ENCODE peak calls at places on chromosomes 11 and 22, in ten cellular contexts. Q is astrocyte of the spinal cord; F is stimulated activated naive B cell treated with anti-CD40 and anti-IgM and Interleukin-4, amounts not matched to agents 10 μg/mL and 1 μg/mL and 100 μg/mL, for 72 hours; B is anterior cingulate cortex; L is AG10803; I is NCI-H1092; E is RPMI8226; O is AG09319; D is fibroblast of villous mesenchyme; C is HCT116. N is an unnamed sample.

GRCh38 chr11:1227551-1228182 is 4.8 kb downstream of the MUC5B start:
- DNase-seq in Q (no peak), C (no peak), B (no peak), L (no peak), F (no peak), D (no peak), E (no peak), I (no peak), O (no peak), N (no peak)

GRCh38 chr11:134151083-134151747 is 72.6 kb downstream of the NCAPD3 start:
- DNase-seq in C (no peak), Q (no peak), B (no peak), F (no peak), D (no peak), I (no peak), L (no peak), O (no peak), E (no peak), N (no peak)

GRCh38 chr11:2387266-2387982 is 10.3 kb downstream of the CD81 start:
- DNase-seq in Q (peak; percentile 58), I (no peak), F (no peak), D (peak; percentile 51), L (peak; percentile 53), B (no peak), O (no peak), E (no peak), C (no peak), N (peak; percentile 53)

GRCh38 chr11:1507381-1508140 is 21.0 kb upstream of the MOB2 start:
- DNase-seq in E (no peak), Q (no peak), C (no peak), I (no peak), D (no peak), F (no peak), O (no peak), L (no peak), B (no peak), N (no peak)

GRCh38 chr22:31491218-31491962 is 1.7 kb upstream of the EIF4ENIF1 start:
- DNase-seq in Q (no peak), E (no peak), B (no peak), C (no peak), L (no peak), F (no peak), O (no peak), D (no peak), I (no peak), N (no peak)

GRCh38 chr11:76990628-76991027 is 43.6 kb upstream of the B3GNT6 start:
- DNase-seq in C (no peak), F (no peak), Q (no peak), B (no peak), O (no peak), E (no peak), D (no peak), L (no peak), I (no peak), N (no peak)

GRCh38 chr22:37016134-37016910 is 2.9 kb downstream of the TST start:
- DNase-seq in B (no peak), C (no peak), F (no peak), L (no peak), Q (no peak), E (no peak), I (no peak), O (no peak), D (peak; percentile 68), N (no peak)

GRCh38 chr22:49203091-49203862 is 624.4 kb downstream of the BRD1 start:
- DNase-seq in I (no peak), L (no peak), B (no peak), F (no peak), E (no peak), C (no peak), Q (no peak), D (no peak), O (no peak), N (no peak)

GRCh38 chr11:75240381-75241035 is at the start of gene TPBGL:
- DNase-seq in O (no peak), Q (no peak), B (no peak), L (no peak), F (no peak), I (no peak), C (no peak), D (no peak), E (no peak), N (peak; percentile 55)

GRCh38 chr11:1875093-1875785 is 16.5 kb downstream of the PRR33 start:
- DNase-seq in E (no peak), D (no peak), B (no peak), O (no peak), C (no peak), I (peak; percentile 17), F (no peak), Q (no peak), L (no peak), N (no peak)

GRCh38 chr22:19942071-19942885 is 660 bp upstream of the TXNRD2 start:
- DNase-seq in C (no peak), L (peak; percentile 80), D (peak; percentile 69), I (no peak), E (no peak), O (no peak), F (peak; percentile 32), Q (peak; percentile 81), B (no peak), N (no peak)

GRCh38 chr11:77027275-77027674 is 6.9 kb upstream of the B3GNT6 start:
- DNase-seq in I (no peak), L (peak; percentile 75), D (no peak), E (no peak), Q (peak; percentile 51), F (no peak), C (no peak), O (no peak), B (no peak), N (no peak)

GRCh38 chr11:37264060-37264459 is 666.0 kb upstream of the RAG2 start:
- DNase-seq in D (no peak), E (no peak), B (no peak), O (no peak), F (no peak), Q (no peak), C (no peak), I (no peak), L (no peak), N (no peak)

GRCh38 chr22:42862045-42862734 is 5.1 kb upstream of the ARFGAP3 start:
- DNase-seq in F (no peak), B (no peak), C (no peak), L (peak; percentile 25), I (no peak), E (no peak), D (peak; percentile 76), Q (peak; percentile 76), O (no peak), N (no peak)

GRCh38 chr22:22207845-22208564 is 36.6 kb upstream of the VPREB1 start:
- DNase-seq in E (peak; percentile 70), D (peak; percentile 70), O (peak; percentile 31), F (peak; percentile 79), B (no peak), C (peak; percentile 69), L (peak; percentile 49), Q (peak; percentile 69), I (peak; percentile 82), N (no peak)

GRCh38 chr11:131884461-131885073 is 514.2 kb downstream of the NTM start:
- DNase-seq in I (no peak), L (no peak), B (no peak), O (no peak), Q (no peak), F (no peak), D (peak; percentile 16), E (no peak), C (no peak), N (no peak)

GRCh38 chr22:23147632-23148387 is 2.5 kb downstream of the RAB36 start:
- DNase-seq in Q (peak; percentile 39), I (no peak), D (peak; percentile 83), E (no peak), C (no peak), F (no peak), O (no peak), B (no peak), L (peak; percentile 31), N (no peak)

GRCh38 chr11:33507967-33508366 is 192.7 kb downstream of the C11orf91 start:
- DNase-seq in D (peak; percentile 74), F (no peak), E (no peak), Q (no peak), C (peak; percentile 6), O (no peak), I (no peak), L (peak; percentile 55), B (no peak), N (peak; percentile 17)

GRCh38 chr11:17543574-17544180 is 539 bp downstream of the USH1C start:
- DNase-seq in D (no peak), B (no peak), I (no peak), E (no peak), O (no peak), F (no peak), Q (no peak), L (no peak), C (no peak), N (no peak)

GRCh38 chr11:19193916-19194315 is 7.9 kb downstream of the CSRP3 start:
- DNase-seq in E (no peak), Q (no peak), D (no peak), I (no peak), B (no peak), O (no peak), C (no peak), F (no peak), L (no peak), N (no peak)

GRCh38 chr11:43681543-43681942 is 1.0 kb downstream of the HSD17B12 start:
- DNase-seq in F (no peak), I (no peak), E (no peak), O (no peak), L (peak; percentile 24), C (no peak), B (no peak), D (peak; percentile 38), Q (peak; percentile 44), N (no peak)

GRCh38 chr11:45091563-45092392 is 54.7 kb upstream of the PRDM11 start:
- DNase-seq in F (no peak), D (peak; percentile 18), C (no peak), O (no peak), L (peak; percentile 77), E (no peak), B (no peak), I (no peak), Q (no peak), N (no peak)

GRCh38 chr22:21041937-21042336 is 3.8 kb upstream of the LRRC74B start:
- DNase-seq in E (no peak), O (no peak), Q (peak; percentile 65), C (no peak), D (peak; percentile 19), F (no peak), B (no peak), I (no peak), L (peak; percentile 35), N (no peak)

GRCh38 chr11:115676768-115677167 is 172.6 kb upstream of the CADM1 start:
- DNase-seq in C (no peak), B (no peak), Q (peak; percentile 74), F (no peak), D (peak; percentile 34), I (no peak), E (no peak), L (peak; percentile 80), O (no peak), N (no peak)